ENCODE peak calls at places on chromosomes 4 and X, in six cellular contexts. M is activated T-cell treated with anti-CD3 and anti-CD28 coated beads, Interleukin-2, amount 50 U/mL, for 4 hours; W is AML-193; T is NCI-H2029; V is stimulated activated naive CD8-positive, alpha-beta T cell treated with anti-CD3 and anti-CD28 coated beads, Interleukin-15, Interleukin-2, amounts not matched to agents 100 U/mL and 50 U/mL, for 24 hours; E is GM12865. Y is an unnamed sample.

GRCh38 chrX:37959212-37960021 is 46.9 kb upstream of the SYTL5 start:
- DNase-seq in M (no peak), W (no peak), T (peak; percentile 53), V (no peak), E (no peak), Y (peak; percentile 6)

GRCh38 chrX:80810365-80810978 is 795 bp upstream of the BRWD3 start:
- DNase-seq in M (no peak), W (no peak), T (no peak), V (no peak), E (no peak), Y (no peak)

GRCh38 chrX:48522291-48522690 is 683 bp downstream of the EBP start:
- DNase-seq in M (no peak), W (no peak), T (no peak), V (no peak), E (no peak), Y (no peak)

GRCh38 chrX:28205126-28205525 is 223.9 kb upstream of the DCAF8L1 start:
- DNase-seq in M (no peak), W (no peak), T (no peak), V (no peak), E (no peak), Y (no peak)

GRCh38 chrX:139077303-139078131 is 366.0 kb upstream of the FGF13 start:
- DNase-seq in M (no peak), W (no peak), T (no peak), V (no peak), E (no peak), Y (no peak)

GRCh38 chrX:47849776-47850175 is 13.1 kb downstream of the ZNF81 start:
- DNase-seq in M (no peak), W (no peak), T (no peak), V (no peak), E (no peak), Y (no peak)

GRCh38 chr4:108360857-108361820 is 192.4 kb upstream of the LEF1 start:
- DNase-seq in M (no peak), W (no peak), T (no peak), V (no peak), E (peak; percentile 35), Y (no peak)

GRCh38 chr4:1463088-1463926 is 57.1 kb upstream of the NKX1-1 start:
- DNase-seq in M (no peak), W (no peak), T (no peak), V (no peak), E (no peak), Y (no peak)

GRCh38 chrX:36434521-36434920 is 515.0 kb downstream of the CFAP47 start:
- DNase-seq in M (no peak), W (no peak), T (peak; percentile 11), V (no peak), E (no peak), Y (no peak)

GRCh38 chr4:2805712-2806391 is 13.0 kb downstream of the SH3BP2 start:
- DNase-seq in M (no peak), W (no peak), T (peak; percentile 41), V (no peak), E (no peak), Y (no peak)

GRCh38 chr4:3801521-3801920 is 35.3 kb downstream of the ADRA2C start:
- DNase-seq in M (no peak), W (no peak), T (no peak), V (no peak), E (no peak), Y (no peak)

GRCh38 chrX:116240446-116240845 is 69.9 kb downstream of the AGTR2 start:
- DNase-seq in M (no peak), W (no peak), T (peak; percentile 50), V (no peak), E (no peak), Y (no peak)

GRCh38 chr4:66750273-66750672 is 795.0 kb downstream of the CENPC start:
- DNase-seq in M (no peak), W (no peak), T (no peak), V (no peak), E (no peak), Y (no peak)